ENCODE peak calls at places on chromosomes 16 and 17, in seven cellular contexts. S is transverse colon, I is tibial nerve, D is A549, J is sigmoid colon, O is stomach, B is ovary. P is an unnamed sample.

GRCh38 chr16:1335211-1335971 is 1.9 kb downstream of the BAIAP3 start:
- DNase-seq in B (no peak), I (no peak), S (no peak), J (no peak), O (no peak), D (no peak), P (no peak)

GRCh38 chr16:50265260-50265659 is 1.1 kb upstream of the ADCY7 start:
- DNase-seq in D (peak; percentile 39), O (peak; percentile 54), I (no peak), S (peak; percentile 42), J (peak; percentile 64), B (no peak), P (no peak)

GRCh38 chr17:40362696-40363479 is 1.6 kb downstream of the GJD3 start:
- DNase-seq in J (peak; percentile 79), I (no peak), B (no peak), S (peak; percentile 85), O (peak; percentile 76), D (peak; percentile 93), P (no peak)

GRCh38 chr17:80694085-80694991 is 149.7 kb downstream of the RPTOR start:
- DNase-seq in B (no peak), I (no peak), D (no peak), J (no peak), S (no peak), O (no peak), P (no peak)

GRCh38 chr16:68644303-68644702 is 807 bp upstream of the CDH3 start:
- DNase-seq in D (no peak), J (no peak), O (no peak), S (no peak), B (peak; percentile 64), I (no peak), P (no peak)

GRCh38 chr17:35051579-35052239 is 11.8 kb downstream of the RFFL start:
- DNase-seq in D (no peak), B (no peak), O (no peak), S (no peak), J (no peak), I (no peak), P (no peak)

GRCh38 chr16:19410435-19411153 is 7.1 kb upstream of the TMC5 start:
- DNase-seq in I (no peak), O (peak; percentile 75), B (no peak), D (peak; percentile 70), J (no peak), S (peak; percentile 77), P (no peak)

GRCh38 chr17:80678621-80679020 is 134.0 kb downstream of the RPTOR start:
- DNase-seq in B (no peak), D (no peak), O (no peak), S (no peak), I (no peak), J (no peak), P (no peak)

GRCh38 chr17:47952181-47953021 is 5.3 kb downstream of the PRR15L start:
- DNase-seq in O (peak; percentile 66), D (no peak), J (no peak), S (peak; percentile 86), B (no peak), I (no peak), P (no peak)

GRCh38 chr17:5821057-5821456 is 236.7 kb upstream of the NLRP1 start:
- DNase-seq in D (peak; percentile 48), S (no peak), O (no peak), B (no peak), I (no peak), J (no peak), P (peak; percentile 72)

GRCh38 chr17:42774066-42774750 is 959 bp downstream of the VPS25 start:
- DNase-seq in S (no peak), B (no peak), D (no peak), J (no peak), O (no peak), I (no peak), P (no peak)

GRCh38 chr17:18035704-18036103 is 3.3 kb downstream of the ATPAF2 start:
- DNase-seq in S (no peak), J (no peak), B (no peak), D (no peak), I (no peak), O (no peak), P (no peak)

GRCh38 chr17:18037482-18037881 is 1.5 kb downstream of the ATPAF2 start:
- DNase-seq in S (no peak), O (no peak), B (no peak), J (no peak), D (no peak), I (no peak), P (no peak)

GRCh38 chr17:18031955-18032354 is 7.0 kb downstream of the ATPAF2 start:
- DNase-seq in I (no peak), O (no peak), S (no peak), D (no peak), J (no peak), B (no peak), P (no peak)

GRCh38 chr17:18028684-18029540 is 10.1 kb downstream of the ATPAF2 start:
- DNase-seq in I (no peak), B (no peak), J (no peak), O (no peak), S (no peak), D (no peak), P (no peak)

GRCh38 chr17:18033442-18034099 is 5.4 kb downstream of the ATPAF2 start:
- DNase-seq in B (peak; percentile 52), D (peak; percentile 89), I (peak; percentile 73), O (peak; percentile 53), S (peak; percentile 50), J (no peak), P (no peak)
- TF ChIP-seq CTCF in B (no peak), D (peak; percentile 93), I (peak; percentile 70), O (peak; percentile 69), S (peak; percentile 63), J (peak; percentile 39), P (peak; percentile 61)

GRCh38 chr16:84643677-84644076 is 4.6 kb upstream of the KLHL36 start:
- DNase-seq in S (no peak), I (no peak), B (no peak), O (no peak), D (no peak), J (no peak), P (no peak)

GRCh38 chr16:84641643-84642358 is 6.5 kb upstream of the KLHL36 start:
- DNase-seq in O (no peak), J (no peak), B (no peak), D (no peak), I (no peak), S (no peak), P (no peak)

GRCh38 chr16:84647830-84648594 is at the start of gene KLHL36:
- DNase-seq in I (peak; percentile 52), B (peak; percentile 62), O (peak; percentile 66), D (peak; percentile 46), J (peak; percentile 73), S (peak; percentile 63), P (no peak)

GRCh38 chr16:84640145-84640544 is 8.2 kb upstream of the KLHL36 start:
- DNase-seq in I (no peak), O (no peak), S (no peak), D (no peak), J (no peak), B (no peak), P (no peak)

GRCh38 chr16:84643180-84643583 is 5.1 kb upstream of the KLHL36 start:
- DNase-seq in I (peak; percentile 81), O (peak; percentile 45), D (no peak), B (peak; percentile 91), S (peak; percentile 58), J (peak; percentile 95), P (no peak)
- TF ChIP-seq EP300 in I (no peak), O (peak; percentile 20), D (no peak), B (no peak), S (no peak), J (no peak), P (no peak)

GRCh38 chr16:58413359-58413758 is 21.1 kb downstream of the GINS3 start:
- DNase-seq in I (no peak), J (no peak), B (no peak), D (no peak), S (no peak), O (no peak), P (no peak)
- H3K4me3 ChIP-seq in I (no peak overlapping the region), J (no peak overlapping the region), B (no peak overlapping the region), D (no peak overlapping the region), S (no peak overlapping the region), O (no peak overlapping the region), P (no peak overlapping the region)

GRCh38 chr17:82349287-82349701 is 9.8 kb upstream of the TEX19 start:
- DNase-seq in I (no peak), B (no peak), J (no peak), D (no peak), O (no peak), S (no peak), P (no peak)

GRCh38 chr17:82351713-82352488 is 7.1 kb upstream of the TEX19 start:
- DNase-seq in I (peak; percentile 93), B (peak; percentile 86), J (peak; percentile 92), S (peak; percentile 86), D (peak; percentile 93), O (peak; percentile 91), P (peak; percentile 96)

GRCh38 chr17:82351254-82351712 is 7.8 kb upstream of the TEX19 start:
- DNase-seq in S (no peak), D (no peak), I (no peak), J (no peak), O (no peak), B (no peak), P (no peak)

GRCh38 chr17:82348866-82349265 is 10.2 kb upstream of the TEX19 start:
- DNase-seq in B (no peak), D (no peak), I (no peak), O (no peak), J (no peak), S (no peak), P (no peak)

DNA sequence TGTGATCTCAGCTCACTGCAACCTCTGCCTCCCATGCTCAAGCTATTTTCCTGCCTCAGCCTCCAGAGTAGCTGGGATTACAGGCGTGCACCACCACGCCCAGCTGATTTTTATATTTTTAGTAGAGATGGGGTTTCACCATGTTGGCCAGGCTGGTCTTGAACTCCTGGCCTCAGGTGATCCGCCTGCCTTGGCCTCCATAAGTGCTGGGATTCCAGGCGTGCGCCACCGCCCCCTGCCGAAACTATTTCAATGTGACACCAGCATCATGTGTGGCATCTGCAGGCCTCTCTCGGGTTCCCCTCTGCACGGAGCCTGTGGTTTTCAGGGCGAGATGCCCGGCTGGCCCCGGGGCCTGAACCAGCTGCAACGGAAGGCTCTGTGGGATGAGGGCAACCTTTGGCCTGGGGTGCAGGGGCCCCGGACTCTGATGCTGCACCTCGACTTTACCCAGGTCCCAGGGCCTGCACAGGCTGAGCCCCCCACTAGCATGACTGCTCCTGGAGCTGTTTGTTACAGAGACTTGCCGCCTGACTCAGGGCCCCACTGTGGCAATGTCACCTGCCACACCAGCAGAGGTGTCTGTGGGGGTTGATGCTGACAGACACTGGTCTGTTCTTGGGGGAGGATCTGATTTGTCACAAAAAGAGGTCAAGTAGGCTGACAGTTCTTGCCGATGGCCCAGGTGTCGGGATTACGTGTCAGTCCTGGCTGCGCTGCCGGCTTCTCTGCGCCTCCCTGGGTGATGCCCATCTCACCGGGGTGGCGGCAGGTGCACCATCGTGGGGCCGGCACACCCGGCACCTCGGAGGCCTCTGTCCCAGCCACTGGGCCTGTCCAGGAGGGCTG is 8.6 kb upstream of the TEX19 start:
- DNase-seq in J (no peak), D (peak; percentile 79), O (no peak), B (no peak), I (no peak), S (peak; percentile 58), P (no peak)
- TF ChIP-seq CTCF in J (no peak), D (peak; percentile 30), O (no peak), B (no peak), I (no peak), S (no peak), P (no peak)

P was measured in esophagus muscularis mucosa.